ENCODE peak calls at places on chromosomes 12 and 14, in five cellular contexts. One of them, this sample, is unnamed. For H3K4me1, the result is how much of the 10 kb centered on the place peaks cover.

GRCh38 chr12:80157640-80158039 is 58.3 kb downstream of the OTOGL start:
- DNase-seq in mesendoderm: no peak
- DNase-seq in A549: no peak
- DNase-seq in neuronal stem cell: no peak
- DNase-seq in IMR-90: peak
- DNase-seq in this sample: no peak

GRCh38 chr12:6635375-6635855 is 344 bp downstream of the LPAR5 start:
- DNase-seq in mesendoderm: peak
- DNase-seq in A549: no peak
- DNase-seq in neuronal stem cell: no peak
- DNase-seq in IMR-90: no peak
- DNase-seq in this sample: no peak

GRCh38 chr12:104547239-104547638 is 90.5 kb downstream of the CHST11 start:
- DNase-seq in mesendoderm: no peak
- DNase-seq in A549: no peak
- DNase-seq in neuronal stem cell: no peak
- DNase-seq in IMR-90: no peak
- DNase-seq in this sample: no peak

GRCh38 chr14:68935761-68936209 is 43.3 kb downstream of the ACTN1 start:
- DNase-seq in mesendoderm: peak
- DNase-seq in A549: no peak
- DNase-seq in neuronal stem cell: no peak
- DNase-seq in IMR-90: no peak
- DNase-seq in this sample: peak

GRCh38 chr12:119594399-119594730 is 791 bp downstream of the TMEM233 start:
- DNase-seq in mesendoderm: peak
- DNase-seq in A549: no peak
- DNase-seq in neuronal stem cell: peak
- DNase-seq in IMR-90: no peak
- DNase-seq in this sample: no peak

GRCh38 chr14:73771848-73772705 is 57.9 kb upstream of the PNMA1 start:
- DNase-seq in mesendoderm: peak
- DNase-seq in A549: no peak
- DNase-seq in neuronal stem cell: no peak
- DNase-seq in IMR-90: peak
- DNase-seq in this sample: peak

GRCh38 chr14:38721822-38722431 is 381.1 kb downstream of the SEC23A start:
- DNase-seq in mesendoderm: peak
- DNase-seq in A549: peak
- DNase-seq in neuronal stem cell: peak
- DNase-seq in IMR-90: peak
- DNase-seq in this sample: peak

GRCh38 chr12:50614167-50614762 is 109.5 kb downstream of the DIP2B start:
- DNase-seq in mesendoderm: peak
- DNase-seq in A549: no peak
- DNase-seq in neuronal stem cell: no peak
- DNase-seq in IMR-90: peak
- DNase-seq in this sample: no peak

GRCh38 chr14:73462815-73463214 is 4.5 kb upstream of the NUMB start:
- DNase-seq in mesendoderm: no peak
- DNase-seq in A549: no peak
- DNase-seq in neuronal stem cell: no peak
- DNase-seq in IMR-90: no peak
- DNase-seq in this sample: peak

GRCh38 chr14:60622920-60623263 is 26.4 kb downstream of the SIX1 start:
- DNase-seq in mesendoderm: no peak
- DNase-seq in A549: no peak
- DNase-seq in neuronal stem cell: no peak
- DNase-seq in IMR-90: peak
- DNase-seq in this sample: no peak

GRCh38 chr14:69423279-69423678 is 24.8 kb downstream of the SLC39A9 start:
- DNase-seq in mesendoderm: no peak
- DNase-seq in A549: no peak
- DNase-seq in neuronal stem cell: no peak
- DNase-seq in IMR-90: peak
- DNase-seq in this sample: no peak

GRCh38 chr12:25152055-25152454 is 42.9 kb downstream of the DNAI7 start:
- DNase-seq in mesendoderm: no peak
- DNase-seq in A549: no peak
- DNase-seq in neuronal stem cell: no peak
- DNase-seq in IMR-90: no peak
- DNase-seq in this sample: no peak

DNA sequence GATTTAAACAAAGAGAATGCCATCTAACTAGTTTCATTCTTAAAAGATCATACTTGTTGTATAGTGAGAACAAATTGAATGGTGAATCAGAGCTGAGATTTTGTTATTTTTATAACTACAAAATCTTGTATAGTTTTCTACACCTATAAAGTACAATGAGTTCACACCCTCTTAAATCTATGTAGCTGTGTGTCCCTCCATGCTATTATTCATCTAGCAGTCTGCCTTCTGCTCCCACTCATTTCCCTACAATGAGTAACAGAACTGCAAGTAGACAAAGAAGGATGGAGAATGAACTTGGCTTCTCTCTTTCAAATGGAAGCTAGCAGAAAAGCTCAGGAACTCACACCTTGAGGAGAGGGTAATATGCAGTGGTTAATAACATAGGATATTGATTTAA is 7.1 kb downstream of the IFNG-AS1 start:
- DNase-seq in mesendoderm: no peak
- DNase-seq in A549: no peak
- DNase-seq in neuronal stem cell: no peak
- DNase-seq in IMR-90: no peak
- DNase-seq in this sample: no peak
- H3K4me1 ChIP-seq in mesendoderm: under half
- H3K4me1 ChIP-seq in A549: under half
- H3K4me1 ChIP-seq in neuronal stem cell: under half
- H3K4me1 ChIP-seq in IMR-90: under half
- H3K4me1 ChIP-seq in this sample: under half

GRCh38 chr14:98136019-98136418 is 1136.0 kb downstream of the BCL11B start:
- DNase-seq in mesendoderm: no peak
- DNase-seq in A549: no peak
- DNase-seq in neuronal stem cell: no peak
- DNase-seq in IMR-90: no peak
- DNase-seq in this sample: no peak
- H3K4me1 ChIP-seq in mesendoderm: under half
- H3K4me1 ChIP-seq in A549: under half
- H3K4me1 ChIP-seq in neuronal stem cell: under half
- H3K4me1 ChIP-seq in IMR-90: under half
- H3K4me1 ChIP-seq in this sample: under half

GRCh38 chr12:14714437-14714836 is 18.0 kb upstream of the GUCY2C start:
- DNase-seq in mesendoderm: no peak
- DNase-seq in A549: no peak
- DNase-seq in neuronal stem cell: no peak
- DNase-seq in IMR-90: no peak
- DNase-seq in this sample: no peak
- H3K4me1 ChIP-seq in mesendoderm: under half
- H3K4me1 ChIP-seq in A549: under half
- H3K4me1 ChIP-seq in neuronal stem cell: under half
- H3K4me1 ChIP-seq in IMR-90: under half
- H3K4me1 ChIP-seq in this sample: under half

DNA sequence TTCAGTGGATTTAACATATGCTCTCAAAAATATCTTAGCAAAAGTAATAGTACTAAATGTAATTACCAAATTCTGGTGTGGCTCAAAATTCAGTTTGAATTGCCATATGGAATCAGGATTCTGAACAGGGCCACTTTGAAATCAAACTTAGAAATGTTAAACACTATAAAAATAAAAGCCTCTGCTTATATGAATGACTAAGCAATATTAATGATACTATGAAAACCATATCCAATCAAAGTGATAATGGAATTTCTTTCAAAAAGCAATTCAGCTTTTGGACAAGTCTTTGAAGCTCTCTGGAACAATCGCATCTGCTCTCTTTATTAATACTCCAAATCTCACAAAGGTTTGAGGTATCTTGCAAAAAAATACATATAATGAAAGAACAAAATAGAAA is 51.6 kb downstream of the ERGIC2 start:
- DNase-seq in mesendoderm: no peak
- DNase-seq in A549: no peak
- DNase-seq in neuronal stem cell: no peak
- DNase-seq in IMR-90: no peak
- DNase-seq in this sample: no peak
- H3K4me1 ChIP-seq in mesendoderm: under half
- H3K4me1 ChIP-seq in A549: under half
- H3K4me1 ChIP-seq in neuronal stem cell: under half
- H3K4me1 ChIP-seq in IMR-90: under half
- H3K4me1 ChIP-seq in this sample: under half

GRCh38 chr14:75143761-75144527 is 17.1 kb upstream of the NEK9 start:
- DNase-seq in mesendoderm: no peak
- DNase-seq in A549: no peak
- DNase-seq in neuronal stem cell: no peak
- DNase-seq in IMR-90: no peak
- DNase-seq in this sample: no peak

GRCh38 chr14:75147423-75148071 is 20.7 kb upstream of the NEK9 start:
- DNase-seq in mesendoderm: peak
- DNase-seq in A549: no peak
- DNase-seq in neuronal stem cell: peak
- DNase-seq in IMR-90: peak
- DNase-seq in this sample: peak

GRCh38 chr14:75142494-75142893 is 15.6 kb upstream of the NEK9 start:
- DNase-seq in mesendoderm: no peak
- DNase-seq in A549: no peak
- DNase-seq in neuronal stem cell: no peak
- DNase-seq in IMR-90: no peak
- DNase-seq in this sample: no peak

GRCh38 chr14:75141967-75142366 is 15.1 kb upstream of the NEK9 start:
- DNase-seq in mesendoderm: peak
- DNase-seq in A549: no peak
- DNase-seq in neuronal stem cell: no peak
- DNase-seq in IMR-90: peak
- DNase-seq in this sample: no peak

GRCh38 chr14:75144944-75145343 is 18.1 kb upstream of the NEK9 start:
- DNase-seq in mesendoderm: no peak
- DNase-seq in A549: no peak
- DNase-seq in neuronal stem cell: no peak
- DNase-seq in IMR-90: no peak
- DNase-seq in this sample: peak
- H3K4me1 ChIP-seq in mesendoderm: under half
- H3K4me1 ChIP-seq in A549: under half
- H3K4me1 ChIP-seq in neuronal stem cell: under half
- H3K4me1 ChIP-seq in IMR-90: under half
- H3K4me1 ChIP-seq in this sample: under half

GRCh38 chr14:77186911-77187648 is 5.5 kb downstream of the TMEM63C start:
- DNase-seq in mesendoderm: peak
- DNase-seq in A549: no peak
- DNase-seq in neuronal stem cell: peak
- DNase-seq in IMR-90: peak
- DNase-seq in this sample: no peak

GRCh38 chr14:77190977-77191376 is 9.4 kb downstream of the TMEM63C start:
- DNase-seq in mesendoderm: no peak
- DNase-seq in A549: no peak
- DNase-seq in neuronal stem cell: no peak
- DNase-seq in IMR-90: no peak
- DNase-seq in this sample: no peak

GRCh38 chr14:77187649-77188012 is 6.0 kb downstream of the TMEM63C start:
- DNase-seq in mesendoderm: no peak
- DNase-seq in A549: no peak
- DNase-seq in neuronal stem cell: no peak
- DNase-seq in IMR-90: no peak
- DNase-seq in this sample: no peak

GRCh38 chr14:77185093-77185465 is 3.5 kb downstream of the TMEM63C start:
- DNase-seq in mesendoderm: no peak
- DNase-seq in A549: no peak
- DNase-seq in neuronal stem cell: no peak
- DNase-seq in IMR-90: no peak
- DNase-seq in this sample: no peak

DNA sequence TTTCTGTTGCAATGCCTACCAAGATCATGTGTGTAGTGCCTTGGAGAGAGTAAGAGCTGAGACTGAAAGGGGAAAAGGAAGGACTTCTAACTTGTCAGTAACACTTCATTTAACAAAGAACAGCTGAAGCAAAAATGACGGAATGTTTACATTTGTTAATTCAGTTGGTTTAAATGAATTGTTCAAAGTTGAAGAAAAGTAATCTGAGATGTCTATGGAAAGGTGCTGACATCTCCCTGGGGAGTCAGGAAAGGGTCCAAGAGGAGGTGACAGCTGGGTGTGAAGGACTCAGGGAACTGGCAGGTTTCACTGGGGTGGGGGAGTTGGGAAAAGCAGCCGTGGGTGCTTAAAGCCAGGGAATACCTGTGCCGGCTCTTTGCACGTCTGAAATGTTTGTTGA is 7.9 kb downstream of the TMEM63C start:
- DNase-seq in mesendoderm: no peak
- DNase-seq in A549: no peak
- DNase-seq in neuronal stem cell: no peak
- DNase-seq in IMR-90: no peak
- DNase-seq in this sample: no peak
- H3K4me1 ChIP-seq in mesendoderm: under half
- H3K4me1 ChIP-seq in A549: under half
- H3K4me1 ChIP-seq in neuronal stem cell: under half
- H3K4me1 ChIP-seq in IMR-90: under half
- H3K4me1 ChIP-seq in this sample: under half

DNA sequence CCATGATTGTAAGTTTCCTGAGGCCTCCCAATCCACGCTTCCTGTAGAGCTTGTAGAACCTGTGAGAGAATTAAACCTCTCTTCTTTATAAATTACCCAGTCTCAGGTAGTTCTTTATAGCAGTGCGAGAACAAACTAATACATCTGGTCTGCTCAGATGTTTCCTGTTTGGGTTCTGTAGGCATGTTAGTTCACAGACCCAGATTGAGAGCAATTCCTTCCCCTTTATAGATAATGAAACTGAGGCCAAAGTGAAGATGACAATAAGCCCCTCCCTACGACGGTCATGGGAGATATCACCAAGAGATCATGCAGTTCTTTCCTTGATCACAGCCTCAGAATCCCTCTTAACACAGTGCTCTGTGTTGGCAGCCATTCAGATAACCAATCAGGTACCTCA is 76.5 kb upstream of the CLMN start:
- DNase-seq in mesendoderm: no peak
- DNase-seq in A549: no peak
- DNase-seq in neuronal stem cell: no peak
- DNase-seq in IMR-90: no peak
- DNase-seq in this sample: no peak
- H3K4me1 ChIP-seq in mesendoderm: under half
- H3K4me1 ChIP-seq in A549: under half
- H3K4me1 ChIP-seq in neuronal stem cell: under half
- H3K4me1 ChIP-seq in IMR-90: under half
- H3K4me1 ChIP-seq in this sample: under half

GRCh38 chr12:110536834-110537604 is 34.9 kb downstream of the RAD9B start:
- DNase-seq in mesendoderm: peak
- DNase-seq in A549: no peak
- DNase-seq in neuronal stem cell: no peak
- DNase-seq in IMR-90: peak
- DNase-seq in this sample: no peak

GRCh38 chr12:110532644-110533043 is 30.5 kb downstream of the RAD9B start:
- DNase-seq in mesendoderm: no peak
- DNase-seq in A549: no peak
- DNase-seq in neuronal stem cell: no peak
- DNase-seq in IMR-90: no peak
- DNase-seq in this sample: no peak

GRCh38 chr12:110531741-110532333 is 29.7 kb downstream of the RAD9B start:
- DNase-seq in mesendoderm: no peak
- DNase-seq in A549: no peak
- DNase-seq in neuronal stem cell: no peak
- DNase-seq in IMR-90: peak
- DNase-seq in this sample: no peak

GRCh38 chr12:110533607-110534006 is 31.5 kb downstream of the RAD9B start:
- DNase-seq in mesendoderm: peak
- DNase-seq in A549: no peak
- DNase-seq in neuronal stem cell: no peak
- DNase-seq in IMR-90: peak
- DNase-seq in this sample: no peak

GRCh38 chr12:110534811-110535210 is 32.7 kb downstream of the RAD9B start:
- DNase-seq in mesendoderm: no peak
- DNase-seq in A549: no peak
- DNase-seq in neuronal stem cell: no peak
- DNase-seq in IMR-90: no peak
- DNase-seq in this sample: no peak
- H3K4me1 ChIP-seq in mesendoderm: under half
- H3K4me1 ChIP-seq in A549: under half
- H3K4me1 ChIP-seq in neuronal stem cell: under half
- H3K4me1 ChIP-seq in IMR-90: under half
- H3K4me1 ChIP-seq in this sample: under half

This sample was measured in heart right ventricle.